ENCODE peak calls at places on chromosomes 16 and 17, in six cellular contexts. X, T, A, E, M and N are unnamed samples.

GRCh38 chr16:83171396-83171795 is 544.6 kb downstream of the CDH13 start:
- DNase-seq in X (no peak), T (no peak), A (no peak), E (no peak), M (no peak), N (no peak)

GRCh38 chr17:8162232-8162996 is at the start of gene VAMP2:
- DNase-seq in X (peak), T (peak), A (peak), E (peak), M (peak), N (no peak)

GRCh38 chr17:50890675-50891516 is 24.7 kb upstream of the TOB1 start:
- DNase-seq in X (no peak), T (no peak), A (no peak), E (no peak), M (no peak), N (peak)

GRCh38 chr17:46805771-46806170 is 12.7 kb downstream of the WNT3 start:
- DNase-seq in X (no peak), T (no peak), A (no peak), E (no peak), M (no peak), N (no peak)

GRCh38 chr17:40106089-40106759 is 5.8 kb upstream of the NR1D1 start:
- DNase-seq in X (no peak), T (no peak), A (no peak), E (no peak), M (no peak), N (no peak)

GRCh38 chr16:87635541-87636049 is 33.3 kb downstream of the JPH3 start:
- DNase-seq in X (peak), T (peak), A (peak), E (peak), M (peak), N (peak)

GRCh38 chr17:62601438-62601837 is 26.0 kb upstream of the MRC2 start:
- DNase-seq in X (no peak), T (no peak), A (no peak), E (no peak), M (no peak), N (no peak)

GRCh38 chr17:21841839-21842238 is 149.5 kb downstream of the KCNJ18 start:
- DNase-seq in X (no peak), T (no peak), A (no peak), E (no peak), M (no peak), N (no peak)

GRCh38 chr17:65559802-65560627 is 1.4 kb downstream of the AXIN2 start:
- DNase-seq in X (peak), T (peak), A (peak), E (peak), M (peak), N (peak)

GRCh38 chr16:77856455-77857138 is 68.2 kb downstream of the VAT1L start:
- DNase-seq in X (no peak), T (no peak), A (no peak), E (no peak), M (no peak), N (no peak)